ENCODE peak calls at places on chromosomes 5 and 9, in five cellular contexts. V is A549, M is HepG2, P is GM12878, Q is K562. A is an unnamed sample.

GRCh38 chr5:145988993-145989392 is 52.6 kb downstream of the SH3RF2 start:
- DNase-seq in P (no peak), Q (no peak), M (no peak), V (no peak), A (no peak)

GRCh38 chr5:79417495-79417894 is 96.4 kb downstream of the HOMER1 start:
- DNase-seq in M (no peak), Q (no peak), P (no peak), V (no peak), A (no peak)

GRCh38 chr9:97848237-97848581 is 4.8 kb upstream of the FOXE1 start:
- DNase-seq in M (no peak), V (no peak), P (no peak), Q (no peak), A (no peak)

GRCh38 chr9:132647355-132647754 is 22.4 kb downstream of the DDX31 start:
- DNase-seq in Q (no peak), P (no peak), V (no peak), M (no peak), A (no peak)

GRCh38 chr5:72525816-72526215 is 18.6 kb upstream of the ZNF366 start:
- DNase-seq in Q (no peak), V (peak; percentile 14), P (no peak), M (no peak), A (no peak)

GRCh38 chr5:148807845-148808244 is 18.6 kb upstream of the ADRB2 start:
- DNase-seq in V (no peak), M (no peak), Q (peak; percentile 60), P (no peak), A (no peak)

GRCh38 chr9:117926031-117926655 is 221.9 kb downstream of the TLR4 start:
- DNase-seq in Q (no peak), V (no peak), M (no peak), P (no peak), A (no peak)

GRCh38 chr5:74762599-74762998 is 4.3 kb downstream of the GFM2 start:
- DNase-seq in M (peak; percentile 22), V (peak; percentile 61), Q (no peak), P (no peak), A (peak; percentile 33)

GRCh38 chr5:52776116-52776515 is 11.6 kb upstream of the ITGA1 start:
- DNase-seq in V (no peak), P (no peak), M (no peak), Q (no peak), A (no peak)

GRCh38 chr5:142000709-142001484 is 11.9 kb downstream of the GNPDA1 start:
- DNase-seq in P (no peak), V (peak; percentile 34), M (peak; percentile 7), Q (peak; percentile 26), A (peak; percentile 42)

DNA sequence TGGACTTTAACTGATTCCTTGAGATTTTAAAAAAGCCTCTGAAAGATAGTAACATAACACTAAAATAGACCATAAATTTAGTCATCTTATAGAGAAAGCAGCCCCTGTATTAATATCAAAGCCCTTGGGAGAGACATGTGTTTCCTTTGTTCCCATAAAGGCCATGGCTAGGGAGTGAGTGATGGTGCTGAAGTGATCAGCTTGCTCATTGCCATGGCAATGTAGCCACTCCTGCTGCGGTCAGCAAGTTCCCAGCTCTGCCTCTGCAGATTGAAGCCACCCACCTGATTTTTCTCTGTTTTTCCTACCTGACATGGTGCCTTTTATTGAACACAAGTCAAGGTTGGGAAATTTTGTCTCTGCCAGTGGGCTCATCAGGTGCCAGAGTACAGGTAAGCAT is 296.2 kb upstream of the NMUR2 start:
- DNase-seq in M (no peak), P (no peak), V (no peak), Q (no peak), A (no peak)
- TF ChIP-seq MYC in M (no peak), P (no peak), V (no peak), Q (no peak), A (no peak)

DNA sequence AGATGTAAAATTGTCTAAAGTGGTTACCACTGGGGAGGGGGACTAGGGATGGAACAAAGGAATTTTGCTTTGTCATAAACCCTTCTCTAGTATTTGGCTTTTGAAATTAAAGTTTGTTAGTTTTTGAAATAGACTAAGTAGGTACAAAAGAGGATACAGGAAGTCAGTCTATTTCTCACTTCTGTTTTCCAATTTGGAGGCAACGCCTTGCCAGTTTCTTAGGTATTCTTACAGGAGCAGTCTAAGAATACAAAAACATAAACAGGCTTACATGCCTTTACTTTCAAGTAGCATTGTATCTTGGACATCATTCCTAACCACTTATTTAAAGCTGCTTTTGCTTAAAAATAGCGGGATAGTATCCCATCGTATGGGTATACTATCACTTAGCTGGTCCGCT is 34.4 kb downstream of the ALG2 start:
- DNase-seq in M (no peak), V (no peak), P (no peak), Q (no peak), A (no peak)
- H3K4me1 ChIP-seq in M (no peaks in the 10 kb centered on the region), V (no peaks in the 10 kb centered on the region), P (peaks cover 42% of the 10 kb centered on the region), Q (peaks cover 5% of the 10 kb centered on the region), A (peaks cover 10% of the 10 kb centered on the region)

GRCh38 chr5:170493028-170493820 is 10.6 kb upstream of the KCNIP1 start:
- DNase-seq in P (no peak), M (no peak), V (no peak), Q (no peak), A (no peak)
- TF ChIP-seq MAX in P (no peak), M (no peak), V (no peak), Q (no peak), A (no peak)

GRCh38 chr9:91803970-91804752 is 145.9 kb downstream of the ROR2 start:
- DNase-seq in Q (no peak), M (no peak), V (no peak), P (no peak), A (no peak)

GRCh38 chr9:91800473-91800872 is 149.6 kb downstream of the ROR2 start:
- DNase-seq in M (no peak), Q (no peak), V (no peak), P (no peak), A (no peak)

GRCh38 chr9:91805031-91805430 is 145.0 kb downstream of the ROR2 start:
- DNase-seq in V (no peak), Q (no peak), M (no peak), P (no peak), A (no peak)

GRCh38 chr9:91803143-91803940 is 146.7 kb downstream of the ROR2 start:
- DNase-seq in V (no peak), P (no peak), M (no peak), Q (no peak), A (no peak)

GRCh38 chr9:91802391-91802790 is 147.6 kb downstream of the ROR2 start:
- DNase-seq in Q (no peak), P (no peak), V (no peak), M (no peak), A (no peak)
- TF ChIP-seq MYC in Q (no peak), P (no peak), V (no peak), M (no peak), A (no peak)

A was measured in endothelial cell of umbilical vein.